ENCODE peak calls at places on chromosomes 13 and 19, in four cellular contexts. N is testis, W is heart right ventricle, C is adrenal gland. R is an unnamed sample.

GRCh38 chr19:30862876-30863275 is 486.4 kb downstream of the TSHZ3 start:
- DNase-seq in N (no peak), W (no peak), C (no peak), R (no peak)

GRCh38 chr13:35984776-35985453 is 146.3 kb downstream of the DCLK1 start:
- DNase-seq in N (no peak), W (no peak), C (no peak), R (no peak)

GRCh38 chr13:113956571-113956970 is 17.3 kb downstream of the C13orf46 start:
- DNase-seq in N (no peak), W (no peak), C (no peak), R (peak; percentile 25)

GRCh38 chr13:100540621-100541020 is 48.0 kb downstream of the GGACT start:
- DNase-seq in N (no peak), W (no peak), C (no peak), R (no peak)

GRCh38 chr19:27974082-27974513 is 1238.9 kb downstream of the UQCRFS1 start:
- DNase-seq in N (peak; percentile 71), W (no peak), C (peak; percentile 51), R (peak; percentile 46)

GRCh38 chr19:12665646-12666304 is 767 bp downstream of the MAN2B1 start:
- DNase-seq in N (no peak), W (no peak), C (no peak), R (no peak)

GRCh38 chr13:110392510-110393233 is 85.6 kb downstream of the COL4A2 start:
- DNase-seq in N (no peak), W (no peak), C (no peak), R (no peak)

GRCh38 chr19:12796146-12797071 is 5.1 kb downstream of the JUNB start:
- DNase-seq in N (peak; percentile 86), W (peak; percentile 66), C (peak; percentile 80), R (peak; percentile 85)

GRCh38 chr13:35283856-35284255 is 192.6 kb downstream of the MAB21L1 start:
- DNase-seq in N (no peak), W (no peak), C (no peak), R (no peak)

GRCh38 chr13:90717451-90717936 is 630.0 kb upstream of the MIR17HG start:
- DNase-seq in N (no peak), W (no peak), C (peak; percentile 19), R (no peak)

GRCh38 chr13:109381546-109382180 is 404.7 kb downstream of the IRS2 start:
- DNase-seq in N (no peak), W (no peak), C (no peak), R (no peak)

GRCh38 chr13:65275838-65276630 is 1954.1 kb downstream of the PCDH9 start:
- DNase-seq in N (no peak), W (no peak), C (no peak), R (no peak)

GRCh38 chr13:30676672-30677071 is 58.7 kb upstream of the ALOX5AP start:
- DNase-seq in N (no peak), W (no peak), C (no peak), R (no peak)

GRCh38 chr13:89227356-89227755 is 1556.2 kb downstream of the SLITRK5 start:
- DNase-seq in N (no peak), W (no peak), C (no peak), R (no peak)

GRCh38 chr13:97434417-97435296 is 688 bp downstream of the RAP2A start:
- DNase-seq in N (peak; percentile 58), W (peak; percentile 40), C (peak; percentile 46), R (peak; percentile 74)

GRCh38 chr19:18594096-18594823 is 5.7 kb downstream of the REX1BD start:
- DNase-seq in N (peak; percentile 80), W (peak; percentile 80), C (peak; percentile 73), R (peak; percentile 92)

GRCh38 chr19:49506575-49507105 is 5.8 kb upstream of the FCGRT start:
- DNase-seq in N (peak; percentile 56), W (no peak), C (peak; percentile 68), R (no peak)

GRCh38 chr19:14300281-14300680 is 81.0 kb upstream of the ADGRE5 start:
- DNase-seq in N (no peak), W (no peak), C (no peak), R (no peak)

GRCh38 chr19:33411621-33412180 is 38.2 kb downstream of the CEBPG start:
- DNase-seq in N (no peak), W (no peak), C (no peak), R (no peak)
- H3K27ac ChIP-seq in N (no peak overlapping the region), W (no peak overlapping the region), C (no peak overlapping the region), R (no peak overlapping the region)

GRCh38 chr19:11202488-11203193 is 5.3 kb upstream of the KANK2 start:
- DNase-seq in N (no peak), W (no peak), C (no peak), R (no peak)

GRCh38 chr19:11204943-11205349 is 7.6 kb upstream of the KANK2 start:
- DNase-seq in N (no peak), W (no peak), C (peak; percentile 77), R (peak; percentile 52)

GRCh38 chr19:11201791-11202190 is 4.4 kb upstream of the KANK2 start:
- DNase-seq in N (no peak), W (no peak), C (no peak), R (peak; percentile 37)

GRCh38 chr19:11204076-11204602 is 6.8 kb upstream of the KANK2 start:
- DNase-seq in N (no peak), W (no peak), C (no peak), R (no peak)

DNA sequence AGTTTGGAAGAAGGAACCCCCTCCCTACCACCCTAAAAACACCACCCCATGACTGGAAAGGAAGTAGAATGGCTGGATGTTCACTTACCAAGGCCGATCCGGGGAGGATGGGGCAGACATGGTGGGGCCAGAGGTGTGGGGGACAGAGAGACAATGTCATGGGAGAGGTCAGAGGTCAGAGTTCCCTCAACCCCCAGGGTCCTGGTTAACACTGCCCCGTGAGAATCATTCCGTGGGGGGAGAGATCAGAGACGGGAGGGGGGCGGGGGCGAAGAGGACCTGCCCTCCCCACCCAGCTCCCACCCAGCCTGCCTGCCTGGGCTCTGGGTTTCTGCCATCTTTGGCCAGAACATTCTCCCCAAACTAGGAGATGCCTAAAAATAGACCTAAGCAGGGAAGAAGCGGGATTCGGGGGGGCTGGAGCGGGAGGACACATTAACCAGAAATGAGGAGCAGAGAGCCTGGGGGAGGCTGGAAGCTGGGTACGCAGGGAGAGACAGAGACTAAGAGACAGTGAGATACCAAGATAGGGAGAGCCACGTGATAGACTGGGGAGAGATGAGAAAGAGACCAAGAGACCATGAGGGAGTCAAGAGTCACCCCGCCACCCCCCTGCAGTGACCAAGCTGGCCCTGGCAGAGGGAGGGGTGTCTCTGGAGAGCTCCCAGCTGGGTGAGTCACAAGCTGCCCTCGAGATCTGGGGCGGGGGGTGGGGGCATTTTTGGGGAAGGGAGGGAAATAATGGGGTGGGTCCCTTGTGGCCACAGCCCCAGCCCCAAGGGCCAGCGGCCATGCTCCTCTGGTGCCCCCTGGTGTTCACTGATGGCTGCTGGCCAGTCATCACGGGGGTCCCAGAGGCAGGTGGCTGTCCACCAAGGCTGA is 6.1 kb upstream of the KANK2 start:
- DNase-seq in N (peak; percentile 88), W (peak; percentile 81), C (peak; percentile 96), R (peak; percentile 90)
- H3K4me3 ChIP-seq in N (no peak overlapping the region), W (peak overlapping the region; percentile 35), C (no peak overlapping the region), R (no peak overlapping the region)

GRCh38 chr13:42656136-42656535 is 82.2 kb downstream of the TNFSF11 start:
- DNase-seq in N (no peak), W (no peak), C (no peak), R (no peak)
- H3K27ac ChIP-seq in N (no peak overlapping the region), W (no peak overlapping the region), C (no peak overlapping the region), R (no peak overlapping the region)

GRCh38 chr13:63206431-63206830 is 1790.8 kb upstream of the PCDH20 start:
- DNase-seq in N (no peak), W (no peak), C (no peak), R (no peak)
- H3K4me3 ChIP-seq in N (no peak overlapping the region), W (no peak overlapping the region), C (no peak overlapping the region), R (no peak overlapping the region)

DNA sequence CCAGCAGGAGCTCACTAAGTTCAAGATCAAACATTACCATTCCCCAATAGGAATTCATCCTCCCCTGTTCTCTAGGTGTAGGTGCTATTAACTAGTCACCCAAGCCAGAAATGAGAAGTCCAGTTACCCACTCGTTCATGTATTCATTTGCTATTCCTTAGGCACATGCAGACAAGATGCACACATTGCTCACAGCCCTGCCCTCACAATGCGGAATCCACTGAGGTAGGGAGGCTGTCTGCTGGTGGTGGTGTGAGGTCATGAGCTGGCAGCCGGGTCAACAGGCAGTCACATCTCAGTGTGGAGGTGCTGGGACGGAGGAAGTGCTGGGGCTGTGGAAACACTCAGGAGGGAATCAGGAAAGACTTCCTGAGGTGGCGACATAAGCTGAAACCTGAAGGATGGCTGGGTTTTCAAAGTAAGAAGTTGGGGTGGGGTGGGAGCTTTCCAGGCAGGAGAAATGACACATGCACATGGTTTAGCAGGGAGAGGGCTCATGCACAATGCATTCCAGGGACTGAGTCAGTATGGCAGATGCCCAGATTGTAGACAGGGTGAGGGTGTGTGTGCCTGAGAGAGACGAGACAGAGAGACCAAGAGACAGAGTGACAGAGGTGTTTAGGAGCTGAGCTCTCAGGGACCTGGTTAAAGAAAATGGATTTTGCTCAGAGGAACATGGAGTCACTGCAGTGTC is 117.6 kb downstream of the USP12 start:
- DNase-seq in N (no peak), W (no peak), C (no peak), R (no peak)
- H3K27ac ChIP-seq in N (no peak overlapping the region), W (no peak overlapping the region), C (no peak overlapping the region), R (no peak overlapping the region)

DNA sequence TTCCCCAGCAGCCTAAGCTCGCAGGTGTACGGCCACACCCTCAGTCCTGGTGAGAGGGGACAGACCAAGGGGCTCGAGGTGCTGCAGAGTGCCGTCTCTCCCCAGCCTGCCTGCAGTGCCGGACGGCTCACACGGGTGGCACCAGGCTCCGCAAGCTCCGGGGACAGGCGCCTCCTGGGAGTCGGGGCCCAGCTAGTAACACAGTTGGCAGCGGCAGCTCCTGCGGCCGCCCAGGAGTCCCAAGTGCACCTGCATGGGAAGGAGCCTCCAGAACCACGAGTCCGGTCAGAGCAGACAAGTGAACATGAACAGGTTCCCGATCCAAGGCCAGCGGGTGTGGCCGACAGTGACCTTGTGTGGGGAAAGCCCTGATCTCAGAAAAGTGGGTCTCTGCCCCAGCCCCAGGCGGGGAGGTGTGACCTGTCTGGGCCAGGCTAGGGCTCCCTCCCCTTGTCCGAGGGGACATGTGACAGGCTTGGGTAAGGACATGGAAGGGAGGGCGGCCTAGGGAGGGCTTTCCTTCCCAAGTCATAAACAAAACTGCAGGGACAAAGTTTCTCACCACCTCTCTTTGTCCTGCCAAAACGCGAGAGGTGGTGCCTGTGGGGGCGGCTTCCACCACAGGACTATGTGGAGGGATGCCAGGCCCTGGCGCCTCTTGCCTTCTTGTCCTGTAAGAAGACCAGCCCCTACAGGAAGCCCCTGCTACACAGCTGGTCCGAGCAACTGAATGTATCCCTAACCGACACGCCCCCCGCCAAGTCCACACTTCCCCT is 46.5 kb downstream of the MLLT1 start:
- DNase-seq in N (no peak), W (peak; percentile 81), C (peak; percentile 43), R (peak; percentile 81)
- H3K4me3 ChIP-seq in N (no peak overlapping the region), W (peak overlapping the region; percentile 4), C (no peak overlapping the region), R (no peak overlapping the region)